ENCODE peak calls at places on chromosomes 13 and 19, in nine cellular contexts. G, N, I, H, K, X, Q, D and T are unnamed samples.

GRCh38 chr19:57566396-57567256 is 7.0 kb upstream of the ZNF550 start:
- DNase-seq in H (no peak), X (no peak), I (no peak), G (peak; percentile 36), D (no peak), N (no peak), K (no peak), Q (no peak), T (no peak)

GRCh38 chr13:44470623-44471562 is 97.3 kb downstream of the SERP2 start:
- DNase-seq in Q (no peak), N (no peak), G (peak; percentile 48), X (no peak), D (no peak), I (no peak), H (no peak), K (no peak), T (no peak)

GRCh38 chr13:114148521-114148855 is 16.1 kb upstream of the RASA3 start:
- DNase-seq in G (peak; percentile 82), N (no peak), Q (no peak), K (no peak), H (peak; percentile 50), I (no peak), D (no peak), X (no peak), T (no peak)

GRCh38 chr19:17659996-17660395 is 28.2 kb downstream of the UNC13A start:
- DNase-seq in G (no peak), X (no peak), K (no peak), N (no peak), D (peak; percentile 76), I (no peak), H (no peak), Q (peak; percentile 77), T (no peak)

GRCh38 chr19:46902402-46902766 is 41.6 kb downstream of the ARHGAP35 start:
- DNase-seq in X (no peak), K (no peak), N (peak; percentile 55), G (no peak), Q (no peak), D (no peak), H (no peak), I (peak; percentile 65), T (no peak)

GRCh38 chr19:55257461-55258411 is 1.1 kb downstream of the PPP6R1 start:
- DNase-seq in X (no peak), D (peak; percentile 54), H (peak; percentile 68), K (no peak), G (peak; percentile 61), Q (peak; percentile 27), N (no peak), I (no peak), T (no peak)

GRCh38 chr13:39538826-39539555 is 64.0 kb downstream of the LHFPL6 start:
- DNase-seq in Q (no peak), D (no peak), X (no peak), N (no peak), K (no peak), I (no peak), G (no peak), H (no peak), T (no peak)

GRCh38 chr13:48741377-48741776 is 87.6 kb downstream of the CYSLTR2 start:
- DNase-seq in I (no peak), X (no peak), G (no peak), K (no peak), H (no peak), D (no peak), N (no peak), Q (no peak), T (no peak)

GRCh38 chr13:47420012-47420411 is 523.2 kb upstream of the HTR2A start:
- DNase-seq in D (no peak), H (no peak), K (no peak), I (no peak), G (no peak), Q (no peak), X (no peak), N (no peak), T (no peak)

GRCh38 chr13:47415048-47415447 is 518.2 kb upstream of the HTR2A start:
- DNase-seq in K (no peak), N (peak; percentile 63), G (no peak), H (no peak), Q (no peak), X (no peak), I (no peak), D (no peak), T (no peak)

GRCh38 chr13:47420568-47420967 is 523.7 kb upstream of the HTR2A start:
- DNase-seq in D (peak; percentile 50), H (no peak), K (no peak), N (no peak), Q (no peak), G (no peak), X (no peak), I (no peak), T (no peak)

GRCh38 chr13:47418206-47418920 is 521.5 kb upstream of the HTR2A start:
- DNase-seq in H (no peak), G (no peak), X (no peak), D (no peak), Q (no peak), K (no peak), N (no peak), I (no peak), T (no peak)

DNA sequence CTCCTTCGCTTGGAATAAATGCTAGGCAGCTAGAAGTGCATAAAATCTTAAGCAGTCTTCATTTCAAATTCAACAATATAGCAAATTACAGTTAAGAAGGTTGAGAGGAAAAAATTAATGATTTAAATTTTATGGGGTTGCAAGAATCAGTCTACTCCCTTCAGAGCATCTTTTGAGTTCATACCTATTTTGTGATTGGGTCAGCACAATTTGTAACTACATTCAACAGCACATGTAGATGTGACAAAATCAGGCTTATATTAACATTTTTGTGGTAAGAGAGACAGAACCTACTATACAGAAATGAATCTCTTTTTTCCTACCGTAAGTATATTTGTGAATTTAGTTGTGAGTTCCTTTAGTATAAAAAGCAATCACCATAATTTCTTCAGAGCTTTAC is 520.6 kb upstream of the HTR2A start:
- DNase-seq in N (no peak), G (no peak), H (no peak), I (no peak), Q (no peak), X (no peak), D (no peak), K (no peak), T (no peak)
- TF ChIP-seq CTCF in N (no peak), G (no peak), H (no peak), I (no peak), Q (no peak), X (no peak), D (no peak), K (no peak), T (no peak)

DNA sequence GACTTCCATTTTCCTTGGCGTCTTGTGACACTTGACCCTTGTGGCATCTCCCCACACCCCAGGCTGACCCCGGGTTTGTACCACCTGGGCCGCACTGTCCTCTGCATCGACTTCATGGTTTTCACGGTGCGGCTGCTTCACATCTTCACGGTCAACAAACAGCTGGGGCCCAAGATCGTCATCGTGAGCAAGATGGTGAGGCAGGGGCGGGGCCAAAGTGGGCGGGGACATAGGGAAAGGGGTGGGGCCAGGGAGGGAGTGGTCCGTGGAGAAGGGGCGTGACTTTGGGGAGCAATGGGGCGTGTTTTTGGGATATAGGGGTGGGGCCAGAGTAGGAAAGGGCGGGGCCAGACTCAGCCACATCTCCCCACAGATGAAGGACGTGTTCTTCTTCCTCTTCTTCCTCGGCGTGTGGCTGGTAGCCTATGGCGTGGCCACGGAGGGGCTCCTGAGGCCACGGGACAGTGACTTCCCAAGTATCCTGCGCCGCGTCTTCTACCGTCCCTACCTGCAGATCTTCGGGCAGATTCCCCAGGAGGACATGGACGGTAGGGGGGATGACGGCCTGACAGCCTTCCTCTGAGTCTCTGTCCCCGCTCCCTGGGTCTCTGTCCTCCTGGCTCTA is 42.8 kb downstream of the TRPM4 start:
- DNase-seq in H (peak; percentile 52), D (no peak), Q (peak; percentile 72), N (no peak), X (no peak), G (no peak), K (no peak), I (no peak), T (no peak)
- TF ChIP-seq POLR2A in H (no peak), D (no peak), Q (no peak), N (no peak), X (no peak), G (no peak), K (no peak), I (no peak), T (no peak)

GRCh38 chr13:94344126-94344863 is 135.2 kb downstream of the DCT start:
- DNase-seq in I (no peak), G (no peak), X (no peak), N (no peak), K (no peak), H (no peak), Q (no peak), D (no peak), T (peak; percentile 34)

GRCh38 chr13:94346261-94347019 is 133.0 kb downstream of the DCT start:
- DNase-seq in K (no peak), G (no peak), N (no peak), H (no peak), I (no peak), X (no peak), Q (no peak), D (no peak), T (no peak)

GRCh38 chr13:94343243-94343585 is 136.3 kb downstream of the DCT start:
- DNase-seq in H (no peak), G (no peak), D (no peak), X (no peak), I (no peak), N (no peak), K (no peak), Q (no peak), T (peak; percentile 89)

GRCh38 chr13:94342436-94343242 is 136.8 kb downstream of the DCT start:
- DNase-seq in G (no peak), X (no peak), H (no peak), K (no peak), Q (no peak), I (no peak), N (no peak), D (no peak), T (peak; percentile 74)

DNA sequence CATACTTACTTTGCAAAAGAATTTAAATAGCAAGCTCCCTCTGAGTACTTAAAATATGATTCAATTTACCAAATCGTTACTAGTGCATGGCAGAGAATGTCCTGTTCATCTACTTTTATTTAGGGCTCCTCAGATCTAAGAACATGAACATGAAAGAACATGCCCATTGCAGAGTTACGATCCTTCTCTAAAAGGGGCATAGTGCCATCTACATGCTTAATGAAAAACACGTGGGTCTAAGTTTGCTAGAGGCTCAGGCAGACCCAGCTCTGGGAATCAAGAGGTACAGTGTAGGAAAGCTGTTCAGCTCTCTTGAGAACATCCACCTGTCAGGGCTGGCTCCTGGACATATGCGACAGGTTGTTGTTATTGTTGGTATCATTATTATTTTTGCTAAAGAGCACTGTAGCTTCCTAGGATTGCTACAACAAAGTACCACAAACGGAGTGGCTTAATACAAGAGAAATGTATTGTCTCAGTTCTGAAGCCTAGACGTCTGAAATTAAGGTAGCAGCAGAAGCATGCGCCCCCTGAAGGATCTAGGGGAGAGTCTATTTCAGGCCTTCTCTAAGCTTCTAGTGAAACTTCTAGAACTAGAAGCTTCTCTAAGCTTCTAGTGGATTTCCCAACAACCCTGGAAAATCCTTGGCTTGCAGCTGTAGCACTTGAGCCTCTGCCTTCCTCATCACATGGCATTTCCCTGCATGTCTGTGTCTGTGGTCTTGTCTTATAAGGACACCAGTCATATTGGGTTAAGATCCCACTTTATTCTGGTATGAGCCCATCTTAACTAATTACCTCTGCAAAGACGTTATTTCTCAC is 133.9 kb downstream of the DCT start:
- DNase-seq in D (no peak), I (peak; percentile 37), N (no peak), K (no peak), X (no peak), Q (no peak), G (peak; percentile 8), H (no peak), T (no peak)
- TF ChIP-seq CTCF in D (no peak), I (no peak), N (no peak), K (no peak), X (no peak), Q (no peak), G (peak; percentile 10), H (no peak), T (no peak)

GRCh38 chr13:63010072-63010658 is 1594.5 kb upstream of the PCDH20 start:
- DNase-seq in N (no peak), Q (no peak), X (no peak), K (no peak), G (no peak), D (no peak), I (no peak), H (no peak), T (no peak)

DNA sequence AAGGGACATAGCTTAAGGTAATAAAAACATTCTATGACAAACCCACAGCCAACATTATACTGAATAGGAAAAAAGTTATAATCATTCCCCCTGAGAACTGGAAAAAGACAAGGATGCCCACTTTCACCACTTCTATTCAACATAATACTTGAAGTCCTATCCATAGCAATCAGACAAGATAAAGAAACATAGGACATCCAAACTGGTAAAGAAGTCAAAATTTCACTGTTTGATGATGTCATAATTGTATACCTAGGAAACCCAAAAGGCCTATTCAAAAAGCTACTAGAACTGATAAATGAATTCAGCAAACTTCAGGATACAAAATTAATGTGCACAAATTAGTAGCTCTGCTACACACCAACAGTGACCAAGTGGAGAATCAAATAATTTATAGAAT is 1590.0 kb upstream of the PCDH20 start:
- DNase-seq in I (no peak), K (no peak), Q (no peak), X (no peak), H (no peak), D (no peak), G (no peak), N (no peak), T (no peak)
- TF ChIP-seq POLR2A in I (no peak), K (no peak), Q (no peak), X (no peak), H (no peak), D (no peak), G (no peak), N (no peak), T (no peak)